ENCODE peak calls at places on chromosomes 3 and 15, in five cellular contexts. P is heart right ventricle, D is activated gamma-delta T cell, Y is lung microvascular endothelial cell, M is NCI-H510A. C is an unnamed sample.

GRCh38 chr3:2657971-2658370 is 452.2 kb downstream of the IL5RA start:
- DNase-seq in D (no peak), P (no peak), Y (no peak), M (no peak), C (no peak)

GRCh38 chr3:188489639-188490405 is 335.9 kb downstream of the LPP start:
- DNase-seq in Y (no peak), D (no peak), M (no peak), P (no peak), C (no peak)

GRCh38 chr3:138919304-138919703 is 27.6 kb downstream of the FOXL2 start:
- DNase-seq in D (no peak), Y (no peak), P (no peak), M (no peak), C (no peak)

GRCh38 chr3:88408935-88409334 is 259.2 kb downstream of the C3orf38 start:
- DNase-seq in D (no peak), Y (no peak), M (no peak), P (no peak), C (no peak)

GRCh38 chr3:168455814-168456213 is 360.1 kb upstream of the GOLIM4 start:
- DNase-seq in P (no peak), M (no peak), D (no peak), Y (no peak), C (no peak)

GRCh38 chr3:48575366-48575765 is 11.8 kb upstream of the UCN2 start:
- DNase-seq in M (no peak), D (no peak), Y (no peak), P (no peak), C (no peak)

GRCh38 chr3:37179144-37179967 is 5.0 kb upstream of the LRRFIP2 start:
- DNase-seq in M (no peak), D (no peak), P (no peak), Y (no peak), C (no peak)

GRCh38 chr3:52181543-52181942 is 16.4 kb upstream of the ALAS1 start:
- DNase-seq in M (no peak), Y (no peak), D (no peak), P (no peak), C (no peak)

GRCh38 chr3:119211193-119211592 is 29.5 kb downstream of the B4GALT4 start:
- DNase-seq in D (no peak), P (no peak), M (no peak), Y (no peak), C (no peak)

GRCh38 chr3:20558161-20558560 is 372.2 kb upstream of the SGO1 start:
- DNase-seq in Y (no peak), D (no peak), M (no peak), P (no peak), C (no peak)

GRCh38 chr15:76730262-76730661 is 174.9 kb downstream of the SCAPER start:
- DNase-seq in D (no peak), Y (no peak), P (no peak), M (no peak), C (peak)

GRCh38 chr15:72168833-72169232 is 28.8 kb downstream of the GRAMD2A start:
- DNase-seq in P (no peak), M (no peak), D (no peak), Y (no peak), C (no peak)

GRCh38 chr15:43370310-43370974 is 401 bp downstream of the ZSCAN29 start:
- DNase-seq in Y (peak), D (no peak), P (peak), M (no peak), C (peak)

GRCh38 chr3:121482651-121483050 is 63.1 kb downstream of the POLQ start:
- DNase-seq in P (no peak), Y (peak), M (no peak), D (no peak), C (peak)

GRCh38 chr15:88450125-88450798 is 16.9 kb downstream of the MRPL46 start:
- DNase-seq in Y (peak), D (no peak), M (peak), P (peak), C (peak)

GRCh38 chr3:186440850-186441249 is 78.8 kb upstream of the DGKG start:
- DNase-seq in M (no peak), D (no peak), Y (no peak), P (no peak), C (no peak)